ENCODE peak calls at places on chromosomes 3 and 15, in five cellular contexts. D is foreskin fibroblast, X is AG04450, Z is BE2C, I is RWPE2. E is an unnamed sample.
A peak's percentile ranks its signal among the peaks of the same experiment; 100 is the strongest.

GRCh38 chr3:178076718-178077117 is 459.5 kb upstream of the KCNMB2 start:
- DNase-seq in X (no peak), Z (no peak), D (no peak), I (no peak), E (no peak)

GRCh38 chr15:63198752-63199250 is 9.4 kb downstream of the RAB8B start:
- DNase-seq in I (no peak), X (no peak), Z (no peak), D (no peak), E (no peak)

GRCh38 chr3:125618851-125619250 is 23.6 kb upstream of the OSBPL11 start:
- DNase-seq in D (no peak), Z (no peak), X (no peak), I (no peak), E (no peak)

GRCh38 chr3:106209482-106209881 is 340.7 kb upstream of the CBLB start:
- DNase-seq in Z (no peak), D (no peak), X (no peak), I (no peak), E (no peak)

GRCh38 chr15:57866149-57866736 is 159.7 kb downstream of the POLR2M start:
- DNase-seq in I (no peak), D (peak; percentile 10), X (no peak), Z (peak; percentile 75), E (peak; percentile 61)

GRCh38 chr3:76044601-76045600 is 259.6 kb upstream of the ZNF717 start:
- DNase-seq in D (no peak), Z (peak; percentile 61), X (no peak), I (no peak), E (peak; percentile 52)

GRCh38 chr3:61824553-61825135 is 263.3 kb downstream of the PTPRG start:
- DNase-seq in X (no peak), D (no peak), Z (no peak), I (no peak), E (no peak)

GRCh38 chr15:44045217-44045616 is 149.9 kb downstream of the FRMD5 start:
- DNase-seq in I (no peak), X (no peak), D (no peak), Z (no peak), E (no peak)

GRCh38 chr3:81955908-81956307 is 194.5 kb upstream of the GBE1 start:
- DNase-seq in X (no peak), Z (no peak), D (no peak), I (no peak), E (no peak)

GRCh38 chr3:81947359-81947758 is 185.9 kb upstream of the GBE1 start:
- DNase-seq in Z (no peak), I (no peak), D (no peak), X (no peak), E (no peak)

GRCh38 chr3:81951106-81951505 is 189.7 kb upstream of the GBE1 start:
- DNase-seq in D (no peak), Z (no peak), X (no peak), I (no peak), E (no peak)
- TF ChIP-seq CTCF in D (no peak), Z (peak; percentile 9), X (no peak), I (no peak), E (no peak)

GRCh38 chr3:39408493-39409372 is 2.2 kb downstream of the RPSA start:
- DNase-seq in D (no peak), I (no peak), Z (peak; percentile 16), X (no peak), E (no peak)
- H3K4me3 ChIP-seq in D (no peak overlapping the region), I (no peak overlapping the region), Z (peak overlapping the region; percentile 87), X (no peak overlapping the region), E (peak overlapping the region; percentile 86)

GRCh38 chr15:78925956-78926743 is 18.7 kb downstream of the CTSH start:
- DNase-seq in X (no peak), D (no peak), I (no peak), Z (no peak), E (no peak)
- TF ChIP-seq CTCF in X (no peak), D (no peak), I (no peak), Z (no peak), E (no peak)

GRCh38 chr3:39809181-39809994 is at the start of gene MYRIP:
- DNase-seq in Z (peak; percentile 85), D (no peak), I (no peak), X (no peak), E (peak; percentile 44)

GRCh38 chr3:39810647-39811161 is 1.3 kb downstream of the MYRIP start:
- DNase-seq in D (no peak), I (no peak), Z (no peak), X (no peak), E (no peak)

GRCh38 chr3:39811561-39811960 is 2.2 kb downstream of the MYRIP start:
- DNase-seq in X (no peak), D (no peak), Z (no peak), I (no peak), E (no peak)

GRCh38 chr3:39808467-39809180 is 785 bp upstream of the MYRIP start:
- DNase-seq in D (no peak), I (no peak), Z (peak; percentile 24), X (no peak), E (peak; percentile 7)

GRCh38 chr3:39809995-39810595 is 686 bp downstream of the MYRIP start:
- DNase-seq in I (no peak), Z (peak; percentile 15), X (no peak), D (no peak), E (no peak)
- H3K4me3 ChIP-seq in I (peak overlapping the region; percentile 28), Z (peak overlapping the region; percentile 71), X (no peak overlapping the region), D (peak overlapping the region; percentile 41), E (peak overlapping the region; percentile 29)

GRCh38 chr3:187714404-187714979 is 12.1 kb upstream of the RTP2 start:
- DNase-seq in D (peak; percentile 66), I (no peak), Z (peak; percentile 68), X (peak; percentile 37), E (peak; percentile 80)
- TF ChIP-seq CTCF in D (peak; percentile 87), I (peak; percentile 94), Z (peak; percentile 94), X (peak; percentile 98), E (peak; percentile 99)

DNA sequence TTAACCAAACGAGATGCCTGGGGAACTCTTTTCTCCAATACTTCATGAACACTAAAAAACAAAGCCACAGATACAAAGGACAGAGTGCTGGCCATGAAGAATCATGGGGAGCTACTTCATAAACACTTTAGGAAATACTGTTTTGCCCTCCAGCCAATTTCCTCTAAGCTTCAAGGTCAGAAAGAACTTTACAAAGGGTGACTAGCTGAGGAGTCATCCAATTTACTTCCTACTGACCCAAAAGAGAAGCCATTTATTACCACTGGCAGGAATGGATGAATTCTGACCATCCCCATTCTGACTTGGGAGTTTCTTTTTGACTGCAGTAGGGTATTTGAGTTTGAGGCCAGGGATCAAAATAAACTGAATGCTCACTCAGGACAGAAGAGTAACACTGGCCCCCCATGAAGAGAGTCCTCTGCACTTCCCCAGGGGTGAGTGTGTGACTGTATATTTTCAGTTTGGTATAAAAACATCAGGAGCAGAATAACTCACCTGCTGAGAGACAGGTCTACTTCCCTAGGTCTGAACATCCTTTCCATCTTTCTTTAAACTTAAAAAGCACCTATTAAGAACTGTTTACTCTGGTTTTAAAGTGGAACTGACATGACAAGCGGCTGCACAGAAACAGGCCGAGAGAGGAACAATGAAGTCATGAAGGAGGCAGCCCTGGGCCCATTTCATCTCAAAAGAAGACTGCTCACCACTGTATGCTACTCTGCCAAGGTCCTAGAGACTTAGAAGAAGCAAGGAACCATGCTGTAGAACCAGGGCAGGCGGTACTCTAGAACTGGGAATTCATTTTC is 203.6 kb downstream of the TNIK start:
- DNase-seq in X (no peak), I (no peak), Z (no peak), D (peak; percentile 65), E (no peak)
- H3K4me3 ChIP-seq in X (no peak overlapping the region), I (no peak overlapping the region), Z (no peak overlapping the region), D (no peak overlapping the region), E (no peak overlapping the region)

GRCh38 chr3:138284957-138285477 is 44.6 kb downstream of the NME9 start:
- DNase-seq in X (no peak), I (no peak), Z (no peak), D (no peak), E (peak; percentile 14)
- TF ChIP-seq CTCF in X (peak; percentile 22), I (no peak), Z (peak; percentile 27), D (peak; percentile 4), E (peak; percentile 21)

DNA sequence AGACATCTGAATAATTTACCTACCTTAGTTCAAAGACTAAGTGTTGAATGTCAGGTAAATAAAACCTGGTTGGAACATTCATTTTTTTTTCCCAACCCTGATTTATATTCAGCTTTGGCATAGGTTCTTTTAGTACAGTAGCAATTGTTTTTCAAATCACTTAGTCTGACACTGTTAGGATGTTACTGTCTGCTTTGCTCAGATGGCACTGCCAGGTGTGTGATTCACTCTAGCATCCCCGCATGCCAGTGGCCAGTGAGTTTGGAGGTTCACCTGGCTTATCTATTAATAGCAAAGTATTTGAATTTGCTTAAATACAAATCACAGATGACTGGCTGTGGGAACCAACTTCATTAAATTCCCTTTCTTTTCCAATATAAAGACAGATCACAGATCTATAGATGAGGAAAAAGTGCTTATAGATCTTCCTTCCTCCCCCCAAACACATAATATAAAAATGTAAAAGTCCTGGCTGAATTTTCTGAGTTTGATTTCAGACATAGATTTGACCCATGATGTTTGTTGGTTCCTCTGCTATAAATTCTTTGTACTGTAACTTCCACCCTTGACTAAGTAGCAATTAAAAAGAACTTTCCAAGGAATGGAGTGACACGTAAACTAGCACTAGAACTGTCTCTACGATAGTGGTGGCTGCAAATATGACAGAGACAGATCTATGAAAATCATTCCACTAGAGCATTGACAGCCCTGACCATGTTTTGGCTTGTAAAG is 3.9 kb downstream of the THBS1 start:
- DNase-seq in X (no peak), Z (no peak), I (no peak), D (peak; percentile 3), E (peak; percentile 21)
- H3K4me3 ChIP-seq in X (peak overlapping the region; percentile 99), Z (no peak overlapping the region), I (no peak overlapping the region), D (peak overlapping the region; percentile 97), E (no peak overlapping the region)

E was measured in epithelial cell of esophagus.